ENCODE peak calls at places on chromosomes 13 and 19, in nine cellular contexts. B, O, A, E, V, S, W, F and T are unnamed samples.

GRCh38 chr13:110523838-110524237 is 37.7 kb downstream of the RAB20 start:
- DNase-seq in B (no peak), O (no peak), A (no peak), E (no peak), V (no peak), S (no peak), W (no peak), F (no peak), T (no peak)

GRCh38 chr19:49016067-49016839 is 638 bp downstream of the LHB start:
- DNase-seq in B (no peak), O (no peak), A (no peak), E (no peak), V (no peak), S (no peak), W (no peak), F (no peak), T (no peak)

GRCh38 chr19:36973021-36973843 is 57.1 kb downstream of the ZNF568 start:
- DNase-seq in B (peak), O (peak), A (peak), E (peak), V (peak), S (peak), W (peak), F (peak), T (peak)

GRCh38 chr13:29484236-29484635 is 111.3 kb downstream of the SLC7A1 start:
- DNase-seq in B (no peak), O (no peak), A (no peak), E (no peak), V (no peak), S (no peak), W (no peak), F (no peak), T (no peak)

GRCh38 chr19:37973666-37974065 is 66.7 kb downstream of the SIPA1L3 start:
- DNase-seq in B (no peak), O (no peak), A (no peak), E (no peak), V (no peak), S (no peak), W (no peak), F (no peak), T (no peak)

GRCh38 chr19:10126213-10126639 is 6.5 kb upstream of the EIF3G start:
- DNase-seq in B (no peak), O (no peak), A (no peak), E (no peak), V (no peak), S (no peak), W (no peak), F (no peak), T (no peak)

GRCh38 chr13:52651880-52652169 is 811 bp upstream of the SUGT1 start:
- DNase-seq in B (no peak), O (no peak), A (no peak), E (no peak), V (no peak), S (no peak), W (no peak), F (peak), T (no peak)

GRCh38 chr19:7673995-7674667 is 2.8 kb upstream of the MCEMP1 start:
- DNase-seq in B (no peak), O (peak), A (peak), E (peak), V (peak), S (peak), W (peak), F (no peak), T (no peak)

GRCh38 chr19:7921302-7921954 is 1.3 kb downstream of the SNAPC2 start:
- DNase-seq in B (no peak), O (no peak), A (peak), E (no peak), V (no peak), S (no peak), W (no peak), F (no peak), T (no peak)

GRCh38 chr13:26254583-26255102 is 714 bp downstream of the CDK8 start:
- DNase-seq in B (peak), O (peak), A (peak), E (peak), V (peak), S (peak), W (peak), F (no peak), T (no peak)

GRCh38 chr13:42049454-42049780 is 969 bp downstream of the DGKH start:
- DNase-seq in B (no peak), O (no peak), A (no peak), E (no peak), V (peak), S (no peak), W (no peak), F (no peak), T (no peak)

GRCh38 chr13:53499551-53499950 is 470.9 kb downstream of the OLFM4 start:
- DNase-seq in B (no peak), O (no peak), A (no peak), E (no peak), V (no peak), S (no peak), W (no peak), F (no peak), T (no peak)

GRCh38 chr19:42290523-42291436 is 11.2 kb upstream of the PRR19 start:
- DNase-seq in B (no peak), O (no peak), A (peak), E (peak), V (no peak), S (no peak), W (no peak), F (no peak), T (no peak)

GRCh38 chr13:61728468-61728867 is 312.8 kb upstream of the PCDH20 start:
- DNase-seq in B (no peak), O (no peak), A (no peak), E (no peak), V (no peak), S (no peak), W (no peak), F (no peak), T (no peak)

GRCh38 chr19:35212241-35212640 is 16.3 kb downstream of the FAM187B start:
- DNase-seq in B (no peak), O (no peak), A (no peak), E (no peak), V (no peak), S (peak), W (peak), F (no peak), T (no peak)

GRCh38 chr19:45471866-45472556 is 4.2 kb downstream of the FOSB start:
- DNase-seq in B (no peak), O (no peak), A (no peak), E (peak), V (no peak), S (no peak), W (no peak), F (no peak), T (no peak)

GRCh38 chr13:42883771-42884170 is 102.4 kb downstream of the FAM216B start:
- DNase-seq in B (no peak), O (peak), A (peak), E (no peak), V (no peak), S (peak), W (no peak), F (no peak), T (no peak)

GRCh38 chr13:74641586-74641985 is 507.4 kb upstream of the KLF12 start:
- DNase-seq in B (no peak), O (peak), A (no peak), E (no peak), V (no peak), S (no peak), W (no peak), F (peak), T (no peak)

GRCh38 chr19:17486545-17486944 is 16.2 kb downstream of the SLC27A1 start:
- DNase-seq in B (no peak), O (no peak), A (no peak), E (no peak), V (no peak), S (no peak), W (no peak), F (no peak), T (no peak)

GRCh38 chr13:110138700-110139036 is 168.3 kb downstream of the COL4A1 start:
- DNase-seq in B (no peak), O (no peak), A (no peak), E (no peak), V (no peak), S (no peak), W (no peak), F (no peak), T (no peak)

GRCh38 chr13:77061362-77061761 is 34.4 kb upstream of the FBXL3 start:
- DNase-seq in B (no peak), O (no peak), A (no peak), E (no peak), V (no peak), S (no peak), W (no peak), F (no peak), T (no peak)

GRCh38 chr13:59483441-59484116 is 680.1 kb downstream of the DIAPH3 start:
- DNase-seq in B (no peak), O (no peak), A (no peak), E (peak), V (no peak), S (peak), W (no peak), F (no peak), T (no peak)

GRCh38 chr13:79385694-79386093 is 20.4 kb downstream of the RBM26 start:
- DNase-seq in B (no peak), O (no peak), A (no peak), E (no peak), V (no peak), S (no peak), W (no peak), F (no peak), T (no peak)

GRCh38 chr19:31648347-31648746 is 299.1 kb upstream of the TSHZ3 start:
- DNase-seq in B (no peak), O (peak), A (no peak), E (no peak), V (no peak), S (no peak), W (no peak), F (no peak), T (no peak)

GRCh38 chr13:72521965-72522661 is 205.3 kb downstream of the MZT1 start:
- DNase-seq in B (no peak), O (no peak), A (no peak), E (no peak), V (no peak), S (peak), W (no peak), F (no peak), T (no peak)

GRCh38 chr13:91534996-91535395 is 136.6 kb downstream of the GPC5 start:
- DNase-seq in B (no peak), O (no peak), A (no peak), E (no peak), V (no peak), S (no peak), W (no peak), F (no peak), T (no peak)

GRCh38 chr19:35328851-35329285 is at the start of gene CD22:
- DNase-seq in B (no peak), O (no peak), A (no peak), E (no peak), V (no peak), S (no peak), W (no peak), F (no peak), T (no peak)

GRCh38 chr19:38290631-38291147 is 13.4 kb upstream of the C19orf33 start:
- DNase-seq in B (peak), O (peak), A (no peak), E (no peak), V (no peak), S (no peak), W (peak), F (peak), T (no peak)

GRCh38 chr13:51806571-51806970 is 2.6 kb upstream of the DHRS12 start:
- DNase-seq in B (no peak), O (peak), A (no peak), E (no peak), V (peak), S (peak), W (no peak), F (no peak), T (no peak)

GRCh38 chr19:40331052-40331451 is 17.1 kb downstream of the C19orf47 start:
- DNase-seq in B (peak), O (no peak), A (no peak), E (no peak), V (no peak), S (no peak), W (peak), F (no peak), T (no peak)

GRCh38 chr13:48066310-48066989 is 28.5 kb downstream of the MED4 start:
- DNase-seq in B (no peak), O (no peak), A (no peak), E (no peak), V (no peak), S (no peak), W (no peak), F (no peak), T (peak)

GRCh38 chr19:21141787-21142464 is at the start of gene ZNF431:
- DNase-seq in B (peak), O (peak), A (peak), E (peak), V (peak), S (peak), W (peak), F (peak), T (no peak)

GRCh38 chr13:35690546-35690945 is 214.1 kb upstream of the MAB21L1 start:
- DNase-seq in B (no peak), O (peak), A (no peak), E (no peak), V (no peak), S (no peak), W (no peak), F (no peak), T (no peak)

GRCh38 chr13:79799466-79799865 is 318.5 kb downstream of the NDFIP2 start:
- DNase-seq in B (no peak), O (no peak), A (no peak), E (no peak), V (no peak), S (no peak), W (no peak), F (no peak), T (no peak)

GRCh38 chr13:52053460-52053859 is 29.0 kb downstream of the UTP14C start:
- DNase-seq in B (no peak), O (no peak), A (no peak), E (peak), V (no peak), S (no peak), W (no peak), F (no peak), T (no peak)

GRCh38 chr19:8248348-8249328 is 39.5 kb downstream of the CERS4 start:
- DNase-seq in B (no peak), O (no peak), A (no peak), E (no peak), V (no peak), S (no peak), W (no peak), F (no peak), T (no peak)

GRCh38 chr19:47778089-47778953 is at the start of gene SELENOW:
- DNase-seq in B (peak), O (peak), A (peak), E (peak), V (peak), S (peak), W (peak), F (peak), T (no peak)

GRCh38 chr19:31349160-31349881 is at the start of gene TSHZ3:
- DNase-seq in B (no peak), O (peak), A (peak), E (peak), V (peak), S (peak), W (peak), F (no peak), T (no peak)

GRCh38 chr13:48739346-48740037 is 85.8 kb downstream of the CYSLTR2 start:
- DNase-seq in B (no peak), O (no peak), A (no peak), E (no peak), V (no peak), S (no peak), W (no peak), F (no peak), T (no peak)

GRCh38 chr19:2888739-2889224 is 11.9 kb upstream of the ZNF57 start:
- DNase-seq in B (no peak), O (no peak), A (peak), E (peak), V (no peak), S (no peak), W (no peak), F (no peak), T (no peak)

GRCh38 chr19:2885736-2886135 is 15.0 kb upstream of the ZNF57 start:
- DNase-seq in B (no peak), O (no peak), A (no peak), E (no peak), V (no peak), S (no peak), W (no peak), F (no peak), T (no peak)

GRCh38 chr19:2883686-2884439 is 16.7 kb downstream of the ZNF556 start:
- DNase-seq in B (no peak), O (no peak), A (no peak), E (no peak), V (no peak), S (no peak), W (no peak), F (no peak), T (no peak)

DNA sequence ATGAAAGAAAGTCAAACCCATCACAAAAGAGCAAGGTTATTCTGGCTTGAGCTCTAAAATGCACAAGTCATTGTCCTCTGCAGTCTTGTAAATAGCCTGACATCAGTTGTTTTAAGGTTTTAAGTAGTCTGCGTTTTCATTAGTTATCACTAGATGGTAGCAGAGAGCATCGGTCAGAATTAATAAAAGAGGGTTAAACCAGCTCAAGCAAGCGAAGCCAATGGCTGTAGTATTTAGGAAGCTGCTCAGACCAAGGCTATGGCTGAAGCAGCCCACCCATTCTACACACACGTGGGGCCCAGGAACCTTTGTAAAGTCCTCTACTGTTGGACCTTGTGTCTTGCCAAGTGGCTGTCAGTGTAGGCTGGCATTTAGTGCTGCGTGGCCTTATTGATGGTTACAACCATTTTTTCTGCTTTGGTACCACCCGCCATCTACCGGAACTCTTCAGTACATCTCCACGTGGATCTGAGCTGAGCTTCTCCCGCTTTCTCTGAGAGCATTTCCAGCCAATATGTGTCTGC is 13.3 kb upstream of the ZNF57 start:
- DNase-seq in B (no peak), O (peak), A (no peak), E (peak), V (peak), S (no peak), W (no peak), F (peak), T (no peak)
- H3K27ac ChIP-seq in B (no peak), O (no peak), A (no peak), E (no peak), V (no peak), S (no peak), W (no peak), F (no peak), T (no peak)

GRCh38 chr19:4542896-4543351 is 3.1 kb upstream of the LRG1 start:
- DNase-seq in B (no peak), O (no peak), A (no peak), E (no peak), V (no peak), S (no peak), W (no peak), F (no peak), T (no peak)
- H3K27ac ChIP-seq in B (no peak), O (no peak), A (no peak), E (no peak), V (no peak), S (no peak), W (no peak), F (no peak), T (no peak)

GRCh38 chr19:55482128-55482961 is 2.6 kb upstream of the NAT14 start:
- DNase-seq in B (no peak), O (no peak), A (no peak), E (peak), V (no peak), S (no peak), W (no peak), F (no peak), T (no peak)

GRCh38 chr19:55482967-55483671 is 1.9 kb upstream of the NAT14 start:
- DNase-seq in B (no peak), O (no peak), A (peak), E (no peak), V (no peak), S (no peak), W (no peak), F (no peak), T (no peak)

GRCh38 chr19:55485439-55486011 is 537 bp downstream of the NAT14 start:
- DNase-seq in B (no peak), O (no peak), A (peak), E (no peak), V (no peak), S (no peak), W (no peak), F (no peak), T (no peak)

GRCh38 chr19:55484571-55485438 is at the start of gene NAT14:
- DNase-seq in B (no peak), O (no peak), A (peak), E (peak), V (peak), S (peak), W (peak), F (no peak), T (no peak)

DNA sequence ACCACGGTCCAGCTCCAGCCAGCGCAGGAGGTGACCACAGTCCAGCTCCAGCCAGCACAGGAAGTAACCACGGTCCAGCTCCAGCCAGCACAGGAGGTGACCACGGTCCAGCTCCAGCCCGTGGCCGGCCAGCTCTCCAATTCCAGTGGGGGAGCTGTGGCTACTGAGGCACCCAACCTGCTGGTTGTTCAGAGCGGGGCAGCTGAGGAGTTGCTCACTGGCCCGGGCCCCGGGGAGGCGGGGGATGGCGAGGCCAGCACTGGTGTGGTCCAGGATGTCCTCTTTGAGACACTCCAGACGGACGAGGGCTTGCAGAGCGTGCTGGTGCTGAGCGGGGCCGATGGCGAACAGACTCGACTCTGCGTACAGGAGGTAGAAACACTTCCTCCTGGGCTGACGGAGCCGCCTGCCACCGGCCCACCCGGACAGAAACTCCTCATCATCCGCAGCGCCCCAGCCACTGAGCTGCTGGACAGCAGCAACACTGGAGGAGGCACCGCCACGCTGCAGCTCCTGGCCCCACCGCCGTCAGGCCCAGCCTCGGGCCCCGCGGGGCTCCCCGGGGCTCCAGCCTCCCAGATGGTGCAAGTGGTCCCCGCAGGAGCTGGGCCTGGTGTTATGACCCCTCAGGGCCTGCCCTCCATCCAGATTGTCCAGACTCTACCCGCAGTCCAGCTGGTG is 1.2 kb upstream of the NAT14 start:
- DNase-seq in B (no peak), O (no peak), A (no peak), E (no peak), V (no peak), S (no peak), W (no peak), F (no peak), T (no peak)
- H3K27ac ChIP-seq in B (no peak), O (no peak), A (no peak), E (no peak), V (no peak), S (no peak), W (peak), F (no peak), T (no peak)

GRCh38 chr19:5801796-5802616 is 2.9 kb upstream of the NRTN start:
- DNase-seq in B (no peak), O (no peak), A (no peak), E (peak), V (no peak), S (no peak), W (no peak), F (no peak), T (no peak)

GRCh38 chr19:5804516-5805464 is at the start of gene NRTN:
- DNase-seq in B (no peak), O (no peak), A (no peak), E (peak), V (no peak), S (no peak), W (peak), F (no peak), T (no peak)

GRCh38 chr19:5805465-5806132 is 732 bp downstream of the NRTN start:
- DNase-seq in B (peak), O (peak), A (no peak), E (peak), V (no peak), S (peak), W (peak), F (no peak), T (no peak)

GRCh38 chr19:5803441-5803751 is 1.5 kb upstream of the NRTN start:
- DNase-seq in B (no peak), O (no peak), A (no peak), E (no peak), V (no peak), S (no peak), W (no peak), F (no peak), T (no peak)

GRCh38 chr19:5803752-5804515 is 933 bp upstream of the NRTN start:
- DNase-seq in B (peak), O (peak), A (peak), E (peak), V (no peak), S (peak), W (peak), F (peak), T (no peak)
- H3K27ac ChIP-seq in B (peak), O (no peak), A (no peak), E (no peak), V (no peak), S (no peak), W (no peak), F (no peak), T (no peak)